ENCODE peak calls at places on chromosomes 4 and X, in ten cellular contexts. One of them, this sample, is unnamed.

GRCh38 chrX:154372612-154373022 is 1.8 kb downstream of the FLNA start:
- DNase-seq in Panc1: no peak
- DNase-seq in keratinocyte: no peak
- DNase-seq in tibial nerve: no peak
- DNase-seq in psoas muscle: no peak
- DNase-seq in epithelial cell of esophagus: peak; percentile 59
- DNase-seq in OCI-LY7: no peak
- DNase-seq in fibroblast of lung: peak; percentile 63
- DNase-seq in hepatocyte: no peak
- DNase-seq in type B pancreatic cell: no peak
- DNase-seq in this sample: no peak

GRCh38 chr4:23485793-23486192 is 404.1 kb downstream of the PPARGC1A start:
- DNase-seq in Panc1: no peak
- DNase-seq in keratinocyte: no peak
- DNase-seq in tibial nerve: no peak
- DNase-seq in psoas muscle: no peak
- DNase-seq in epithelial cell of esophagus: no peak
- DNase-seq in OCI-LY7: no peak
- DNase-seq in fibroblast of lung: peak; percentile 43
- DNase-seq in hepatocyte: no peak
- DNase-seq in type B pancreatic cell: no peak
- DNase-seq in this sample: no peak

GRCh38 chr4:110518889-110519490 is 43.0 kb downstream of the ENPEP start:
- DNase-seq in Panc1: no peak
- DNase-seq in keratinocyte: no peak
- DNase-seq in tibial nerve: no peak
- DNase-seq in psoas muscle: no peak
- DNase-seq in epithelial cell of esophagus: peak; percentile 43
- DNase-seq in OCI-LY7: peak; percentile 37
- DNase-seq in fibroblast of lung: peak; percentile 5
- DNase-seq in hepatocyte: peak; percentile 41
- DNase-seq in type B pancreatic cell: no peak
- DNase-seq in this sample: peak; percentile 41

GRCh38 chrX:139203681-139204575 is 326.6 kb upstream of the F9 start:
- DNase-seq in Panc1: no peak
- DNase-seq in keratinocyte: no peak
- DNase-seq in tibial nerve: no peak
- DNase-seq in psoas muscle: peak; percentile 21
- DNase-seq in epithelial cell of esophagus: peak; percentile 30
- DNase-seq in OCI-LY7: no peak
- DNase-seq in fibroblast of lung: peak; percentile 37
- DNase-seq in hepatocyte: peak; percentile 38
- DNase-seq in type B pancreatic cell: peak; percentile 74
- DNase-seq in this sample: no peak

GRCh38 chrX:9369802-9370291 is 95.0 kb upstream of the TBL1X start:
- DNase-seq in Panc1: no peak
- DNase-seq in keratinocyte: no peak
- DNase-seq in tibial nerve: no peak
- DNase-seq in psoas muscle: no peak
- DNase-seq in epithelial cell of esophagus: no peak
- DNase-seq in OCI-LY7: no peak
- DNase-seq in fibroblast of lung: peak; percentile 56
- DNase-seq in hepatocyte: no peak
- DNase-seq in type B pancreatic cell: no peak
- DNase-seq in this sample: no peak

GRCh38 chr4:74230902-74231499 is 73.1 kb downstream of the MTHFD2L start:
- DNase-seq in Panc1: no peak
- DNase-seq in keratinocyte: no peak
- DNase-seq in tibial nerve: no peak
- DNase-seq in psoas muscle: peak; percentile 28
- DNase-seq in epithelial cell of esophagus: peak; percentile 93
- DNase-seq in OCI-LY7: no peak
- DNase-seq in fibroblast of lung: peak; percentile 58
- DNase-seq in hepatocyte: no peak
- DNase-seq in type B pancreatic cell: no peak
- DNase-seq in this sample: no peak

GRCh38 chrX:3119376-3119775 is 78.1 kb downstream of the ARSF start:
- DNase-seq in Panc1: no peak
- DNase-seq in keratinocyte: peak; percentile 4
- DNase-seq in tibial nerve: no peak
- DNase-seq in psoas muscle: no peak
- DNase-seq in epithelial cell of esophagus: no peak
- DNase-seq in OCI-LY7: no peak
- DNase-seq in fibroblast of lung: peak; percentile 69
- DNase-seq in hepatocyte: no peak
- DNase-seq in type B pancreatic cell: no peak
- DNase-seq in this sample: no peak

GRCh38 chr4:109079177-109079576 is 223.3 kb downstream of the COL25A1 start:
- DNase-seq in Panc1: no peak
- DNase-seq in keratinocyte: no peak
- DNase-seq in tibial nerve: no peak
- DNase-seq in psoas muscle: no peak
- DNase-seq in epithelial cell of esophagus: peak; percentile 30
- DNase-seq in OCI-LY7: no peak
- DNase-seq in fibroblast of lung: no peak
- DNase-seq in hepatocyte: no peak
- DNase-seq in type B pancreatic cell: no peak
- DNase-seq in this sample: no peak

GRCh38 chrX:13250831-13251612 is 68.8 kb downstream of the ATXN3L start:
- DNase-seq in Panc1: no peak
- DNase-seq in keratinocyte: no peak
- DNase-seq in tibial nerve: no peak
- DNase-seq in psoas muscle: no peak
- DNase-seq in epithelial cell of esophagus: no peak
- DNase-seq in OCI-LY7: no peak
- DNase-seq in fibroblast of lung: peak; percentile 97
- DNase-seq in hepatocyte: peak; percentile 53
- DNase-seq in type B pancreatic cell: no peak
- DNase-seq in this sample: peak; percentile 26

GRCh38 chrX:107674480-107675364 is 46.4 kb downstream of the PRPS1 start:
- DNase-seq in Panc1: no peak
- DNase-seq in keratinocyte: no peak
- DNase-seq in tibial nerve: peak; percentile 69
- DNase-seq in psoas muscle: peak; percentile 72
- DNase-seq in epithelial cell of esophagus: peak; percentile 50
- DNase-seq in OCI-LY7: peak; percentile 11
- DNase-seq in fibroblast of lung: peak; percentile 25
- DNase-seq in hepatocyte: peak; percentile 72
- DNase-seq in type B pancreatic cell: no peak
- DNase-seq in this sample: peak; percentile 55

GRCh38 chrX:120269379-120270035 is 18.9 kb downstream of the ZBTB33 start:
- DNase-seq in Panc1: no peak
- DNase-seq in keratinocyte: no peak
- DNase-seq in tibial nerve: no peak
- DNase-seq in psoas muscle: no peak
- DNase-seq in epithelial cell of esophagus: peak; percentile 76
- DNase-seq in OCI-LY7: no peak
- DNase-seq in fibroblast of lung: no peak
- DNase-seq in hepatocyte: no peak
- DNase-seq in type B pancreatic cell: no peak
- DNase-seq in this sample: no peak

GRCh38 chr4:183729430-183730328 is 70.6 kb downstream of the TRAPPC11 start:
- DNase-seq in Panc1: no peak
- DNase-seq in keratinocyte: peak; percentile 40
- DNase-seq in tibial nerve: no peak
- DNase-seq in psoas muscle: no peak
- DNase-seq in epithelial cell of esophagus: peak; percentile 96
- DNase-seq in OCI-LY7: no peak
- DNase-seq in fibroblast of lung: peak; percentile 46
- DNase-seq in hepatocyte: peak; percentile 22
- DNase-seq in type B pancreatic cell: no peak
- DNase-seq in this sample: no peak

GRCh38 chrX:124093222-124093621 is 131.7 kb downstream of the STAG2 start:
- DNase-seq in Panc1: no peak
- DNase-seq in keratinocyte: no peak
- DNase-seq in tibial nerve: no peak
- DNase-seq in psoas muscle: no peak
- DNase-seq in epithelial cell of esophagus: no peak
- DNase-seq in OCI-LY7: no peak
- DNase-seq in fibroblast of lung: no peak
- DNase-seq in hepatocyte: no peak
- DNase-seq in type B pancreatic cell: no peak
- DNase-seq in this sample: no peak

GRCh38 chr4:165700855-165701254 is 172.2 kb upstream of the TLL1 start:
- DNase-seq in Panc1: no peak
- DNase-seq in keratinocyte: no peak
- DNase-seq in tibial nerve: no peak
- DNase-seq in psoas muscle: no peak
- DNase-seq in epithelial cell of esophagus: peak; percentile 54
- DNase-seq in OCI-LY7: peak; percentile 4
- DNase-seq in fibroblast of lung: no peak
- DNase-seq in hepatocyte: no peak
- DNase-seq in type B pancreatic cell: no peak
- DNase-seq in this sample: no peak

GRCh38 chrX:48910926-48911406 is 480 bp downstream of the SLC35A2 start:
- DNase-seq in Panc1: no peak
- DNase-seq in keratinocyte: no peak
- DNase-seq in tibial nerve: no peak
- DNase-seq in psoas muscle: no peak
- DNase-seq in epithelial cell of esophagus: peak; percentile 25
- DNase-seq in OCI-LY7: peak; percentile 60
- DNase-seq in fibroblast of lung: peak; percentile 50
- DNase-seq in hepatocyte: no peak
- DNase-seq in type B pancreatic cell: no peak
- DNase-seq in this sample: no peak

GRCh38 chrX:357693-358471 is 28.8 kb downstream of the PPP2R3B start:
- DNase-seq in Panc1: no peak
- DNase-seq in keratinocyte: no peak
- DNase-seq in tibial nerve: no peak
- DNase-seq in psoas muscle: no peak
- DNase-seq in epithelial cell of esophagus: peak; percentile 19
- DNase-seq in OCI-LY7: no peak
- DNase-seq in fibroblast of lung: peak; percentile 74
- DNase-seq in hepatocyte: no peak
- DNase-seq in type B pancreatic cell: no peak
- DNase-seq in this sample: no peak

DNA sequence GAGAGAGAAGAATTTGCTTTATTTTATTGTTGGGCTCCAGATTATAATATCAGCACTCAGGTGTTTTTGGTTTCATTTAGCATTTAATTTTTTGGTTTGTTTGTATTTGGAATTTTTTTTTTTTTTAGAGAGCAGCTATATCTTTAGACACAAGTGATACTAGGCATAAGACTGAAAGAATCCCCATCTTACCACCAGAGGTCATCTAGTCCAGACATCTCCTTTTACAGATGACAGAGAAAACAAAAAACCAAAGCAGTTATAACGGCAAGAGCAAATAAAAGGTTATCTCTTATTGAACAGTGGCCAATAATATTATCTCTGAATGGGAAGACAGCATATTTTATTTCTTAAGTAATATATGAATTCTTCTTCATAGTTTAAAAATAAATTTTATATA is 22.8 kb downstream of the USP38 start:
- DNase-seq in Panc1: no peak
- DNase-seq in keratinocyte: no peak
- DNase-seq in tibial nerve: no peak
- DNase-seq in psoas muscle: no peak
- DNase-seq in epithelial cell of esophagus: peak; percentile 44
- DNase-seq in OCI-LY7: peak; percentile 29
- DNase-seq in fibroblast of lung: peak; percentile 10
- DNase-seq in hepatocyte: peak; percentile 24
- DNase-seq in type B pancreatic cell: no peak
- DNase-seq in this sample: no peak
- TF ChIP-seq CTCF in Panc1: no peak
- TF ChIP-seq CTCF in keratinocyte: no peak
- TF ChIP-seq CTCF in tibial nerve: peak; percentile 28
- TF ChIP-seq CTCF in psoas muscle: peak; percentile 45
- TF ChIP-seq CTCF in epithelial cell of esophagus: peak; percentile 44
- TF ChIP-seq CTCF in OCI-LY7: peak; percentile 61
- TF ChIP-seq CTCF in fibroblast of lung: peak; percentile 28
- TF ChIP-seq CTCF in hepatocyte: peak; percentile 50
- TF ChIP-seq CTCF in type B pancreatic cell: peak; percentile 62
- TF ChIP-seq CTCF in this sample: peak; percentile 53

DNA sequence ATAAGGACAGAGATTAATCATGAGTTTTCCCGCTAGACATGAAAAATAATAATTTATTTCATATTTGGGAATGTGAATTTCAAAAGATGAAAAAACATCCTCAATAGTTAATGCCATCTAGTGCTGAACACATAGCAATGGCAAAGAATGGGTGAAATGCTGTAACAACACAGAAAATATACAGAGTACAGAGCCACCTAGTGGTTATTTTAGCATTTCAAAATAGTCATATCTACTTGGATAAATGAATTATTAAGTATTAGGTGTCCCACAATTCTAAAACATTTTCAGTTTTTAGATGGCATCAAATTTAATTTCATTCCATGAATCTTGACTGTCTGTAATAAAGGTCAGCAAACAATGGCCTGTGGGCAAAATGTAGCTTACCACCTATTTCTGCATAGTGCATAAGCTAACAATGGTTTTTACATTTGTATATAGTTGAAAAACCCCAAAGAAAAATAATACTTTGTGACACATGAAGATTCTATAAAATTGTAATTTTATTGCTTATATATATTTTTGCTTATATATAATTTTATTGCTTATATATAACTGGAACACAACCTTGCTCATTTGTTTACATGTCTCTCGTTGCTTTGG is 99.3 kb upstream of the FAM47C start:
- DNase-seq in Panc1: no peak
- DNase-seq in keratinocyte: no peak
- DNase-seq in tibial nerve: no peak
- DNase-seq in psoas muscle: no peak
- DNase-seq in epithelial cell of esophagus: peak; percentile 34
- DNase-seq in OCI-LY7: peak; percentile 38
- DNase-seq in fibroblast of lung: peak; percentile 12
- DNase-seq in hepatocyte: peak; percentile 60
- DNase-seq in type B pancreatic cell: no peak
- DNase-seq in this sample: no peak
- TF ChIP-seq CTCF in Panc1: peak; percentile 54
- TF ChIP-seq CTCF in keratinocyte: no peak
- TF ChIP-seq CTCF in tibial nerve: peak; percentile 11
- TF ChIP-seq CTCF in psoas muscle: peak; percentile 43
- TF ChIP-seq CTCF in epithelial cell of esophagus: peak; percentile 41
- TF ChIP-seq CTCF in OCI-LY7: peak; percentile 79
- TF ChIP-seq CTCF in fibroblast of lung: peak; percentile 39
- TF ChIP-seq CTCF in hepatocyte: peak; percentile 76
- TF ChIP-seq CTCF in type B pancreatic cell: peak; percentile 80
- TF ChIP-seq CTCF in this sample: peak; percentile 43

DNA sequence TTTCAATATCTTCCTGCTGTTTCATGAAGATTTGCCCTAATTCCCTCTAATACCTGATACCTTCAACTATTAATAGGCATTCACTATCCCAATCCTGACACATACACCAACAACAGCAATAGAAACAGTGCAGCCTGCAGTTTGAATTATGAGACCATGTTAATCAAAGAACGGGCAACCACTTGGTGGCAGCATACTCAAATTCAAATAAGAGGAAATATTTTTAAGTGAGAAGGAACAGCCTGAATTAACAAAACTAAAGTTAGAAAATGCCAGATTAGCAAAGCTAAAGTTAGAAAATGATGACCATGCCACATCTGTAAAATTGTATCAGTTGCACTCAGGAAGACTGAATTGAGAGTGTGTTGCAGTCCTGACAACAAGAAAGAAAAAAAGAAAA is 204.9 kb downstream of the SMARCA1 start:
- DNase-seq in Panc1: no peak
- DNase-seq in keratinocyte: no peak
- DNase-seq in tibial nerve: no peak
- DNase-seq in psoas muscle: no peak
- DNase-seq in epithelial cell of esophagus: peak; percentile 36
- DNase-seq in OCI-LY7: peak; percentile 7
- DNase-seq in fibroblast of lung: peak; percentile 7
- DNase-seq in hepatocyte: peak; percentile 27
- DNase-seq in type B pancreatic cell: no peak
- DNase-seq in this sample: peak; percentile 24
- TF ChIP-seq CTCF in Panc1: peak; percentile 57
- TF ChIP-seq CTCF in keratinocyte: peak; percentile 14
- TF ChIP-seq CTCF in tibial nerve: no peak
- TF ChIP-seq CTCF in psoas muscle: peak; percentile 10
- TF ChIP-seq CTCF in epithelial cell of esophagus: peak; percentile 38
- TF ChIP-seq CTCF in OCI-LY7: peak; percentile 72
- TF ChIP-seq CTCF in fibroblast of lung: peak; percentile 30
- TF ChIP-seq CTCF in hepatocyte: peak; percentile 42
- TF ChIP-seq CTCF in type B pancreatic cell: peak; percentile 64
- TF ChIP-seq CTCF in this sample: peak; percentile 25

GRCh38 chr4:72468904-72469502 is 100.0 kb downstream of the ADAMTS3 start:
- DNase-seq in Panc1: no peak
- DNase-seq in keratinocyte: peak; percentile 2
- DNase-seq in tibial nerve: no peak
- DNase-seq in psoas muscle: no peak
- DNase-seq in epithelial cell of esophagus: peak; percentile 57
- DNase-seq in OCI-LY7: peak; percentile 34
- DNase-seq in fibroblast of lung: no peak
- DNase-seq in hepatocyte: peak; percentile 60
- DNase-seq in type B pancreatic cell: no peak
- DNase-seq in this sample: no peak
- TF ChIP-seq CTCF in Panc1: peak; percentile 31
- TF ChIP-seq CTCF in keratinocyte: no peak
- TF ChIP-seq CTCF in tibial nerve: no peak
- TF ChIP-seq CTCF in psoas muscle: peak; percentile 57
- TF ChIP-seq CTCF in epithelial cell of esophagus: no peak
- TF ChIP-seq CTCF in OCI-LY7: peak; percentile 86
- TF ChIP-seq CTCF in fibroblast of lung: peak; percentile 44
- TF ChIP-seq CTCF in hepatocyte: peak; percentile 76
- TF ChIP-seq CTCF in type B pancreatic cell: peak; percentile 84
- TF ChIP-seq CTCF in this sample: peak; percentile 77